ENCODE peak calls at places on chromosome 11, in five cellular contexts. S is Peyer's patch, I is fibroblast of mammary gland, F is dorsolateral prefrontal cortex, U is transverse colon. E is an unnamed sample.

GRCh38 chr11:45933846-45934579 is 11.6 kb downstream of the LARGE2 start:
- DNase-seq in I (no peak), F (no peak), S (no peak), U (no peak), E (no peak)

GRCh38 chr11:57566564-57567209 is 785 bp downstream of the UBE2L6 start:
- DNase-seq in U (no peak), S (no peak), I (peak), F (no peak), E (no peak)

GRCh38 chr11:58524232-58525036 is 16.5 kb upstream of the OR5B21 start:
- DNase-seq in I (peak), F (peak), S (peak), U (peak), E (no peak)

GRCh38 chr11:20598487-20598886 is 921 bp upstream of the SLC6A5 start:
- DNase-seq in S (no peak), I (no peak), U (no peak), F (no peak), E (no peak)

GRCh38 chr11:70816156-70816678 is 417.9 kb downstream of the CTTN start:
- DNase-seq in I (no peak), F (no peak), S (no peak), U (no peak), E (no peak)

GRCh38 chr11:10885703-10886363 is 28.0 kb upstream of the ZBED5 start:
- DNase-seq in U (no peak), S (no peak), F (no peak), I (peak), E (no peak)

GRCh38 chr11:121032546-121032945 is 8.6 kb downstream of the TBCEL start:
- DNase-seq in F (no peak), U (no peak), S (no peak), I (no peak), E (no peak)

GRCh38 chr11:125154380-125155099 is 10.0 kb upstream of the PKNOX2 start:
- DNase-seq in I (no peak), S (no peak), U (no peak), F (no peak), E (no peak)

GRCh38 chr11:70854891-70855556 is 397.4 kb downstream of the SHANK2 start:
- DNase-seq in F (no peak), U (no peak), S (no peak), I (no peak), E (no peak)

DNA sequence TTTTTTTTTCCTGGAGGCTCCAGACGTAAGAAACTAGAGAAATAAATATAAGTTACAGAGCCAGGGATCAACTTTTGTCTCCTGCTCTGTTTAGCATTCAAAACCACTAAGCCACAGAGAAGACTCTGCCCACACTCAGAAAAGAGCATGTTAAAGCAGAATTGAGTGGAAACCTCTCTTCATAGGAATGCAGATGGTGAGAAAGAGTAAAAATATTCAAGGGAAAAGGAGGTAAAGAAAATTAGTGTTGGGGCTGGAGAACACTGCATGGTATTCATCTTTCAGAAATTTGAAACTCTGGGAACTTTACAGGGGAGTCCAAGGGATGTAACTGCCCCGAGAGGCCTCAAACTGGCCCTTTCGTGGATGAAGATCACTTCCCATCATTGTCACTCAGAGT is 65.1 kb downstream of the CLMP start:
- DNase-seq in F (no peak), S (no peak), I (peak), U (no peak), E (no peak)
- H3K4me3 ChIP-seq in F (no peak), S (no peak), I (no peak), U (no peak), E (no peak)

DNA sequence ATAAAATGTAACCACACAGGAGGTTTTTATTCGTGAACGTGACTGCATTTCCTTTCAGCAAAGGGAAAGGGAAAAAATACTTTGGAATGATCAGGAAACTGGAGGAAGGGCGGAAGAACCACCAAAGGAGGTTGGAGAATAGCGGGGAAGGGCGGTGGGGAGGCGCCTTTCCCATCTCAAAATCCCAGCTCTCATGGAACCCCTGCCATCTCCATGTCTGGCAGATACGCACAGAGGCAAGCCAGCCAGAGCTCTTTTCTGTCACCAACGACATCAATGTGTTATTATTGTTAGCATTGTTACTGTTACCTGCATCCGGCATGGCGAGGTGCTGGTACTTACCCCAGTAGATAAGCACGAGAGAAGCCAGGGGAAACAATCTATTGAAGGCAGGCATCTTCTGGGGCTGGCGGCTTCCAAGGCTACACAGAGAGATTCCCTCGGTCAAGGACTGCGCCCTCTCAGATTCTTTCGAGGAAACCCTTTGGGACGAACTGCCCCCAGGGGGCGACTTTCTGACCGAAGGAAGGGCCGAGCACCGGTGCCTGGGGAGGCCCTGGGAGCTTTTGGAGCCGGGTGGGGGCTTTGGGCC is 923 bp downstream of the SCN3B start:
- DNase-seq in U (no peak), F (no peak), I (no peak), S (no peak), E (no peak)
- TF ChIP-seq CTCF in U (no peak), F (no peak), I (no peak), S (no peak), E (peak)

GRCh38 chr11:102322560-102322959 is 5.3 kb downstream of the BIRC3 start:
- DNase-seq in S (no peak), I (no peak), F (no peak), U (no peak), E (no peak)
- H3K4me3 ChIP-seq in S (no peak), I (no peak), F (no peak), U (no peak), E (peak)

GRCh38 chr11:130199792-130200191 is 40.2 kb downstream of the ST14 start:
- DNase-seq in S (no peak), F (no peak), U (no peak), I (no peak), E (no peak)
- TF ChIP-seq CTCF in S (no peak), F (no peak), U (no peak), I (no peak), E (no peak)

DNA sequence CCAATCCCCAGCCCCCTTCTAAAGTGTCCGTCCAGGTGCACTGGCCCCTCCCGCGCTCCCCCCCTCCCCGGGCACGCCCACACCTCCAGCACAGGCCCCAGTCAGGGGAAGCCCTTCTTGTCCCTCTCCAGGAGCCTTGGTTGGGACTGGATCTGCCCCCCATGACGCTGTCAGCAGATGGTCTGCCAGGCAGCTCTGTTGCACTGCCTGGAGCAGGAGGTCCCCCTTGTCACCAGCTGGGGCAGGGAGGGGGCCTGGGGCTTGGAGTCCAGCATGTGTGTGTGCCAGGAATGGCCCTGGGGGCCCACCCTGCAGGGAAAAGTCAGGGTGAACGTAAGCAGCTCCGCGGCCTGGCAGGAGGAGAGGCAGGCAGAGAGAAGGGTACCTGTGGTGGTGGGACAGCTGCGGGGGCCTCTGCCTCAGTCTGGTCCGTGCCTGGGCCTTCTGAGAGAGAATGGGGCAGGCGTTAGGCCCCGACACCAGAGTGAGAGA is 1.6 kb downstream of the IRF7 start:
- DNase-seq in S (no peak), U (peak), I (no peak), F (no peak), E (no peak)
- H3K4me3 ChIP-seq in S (no peak), U (peak), I (no peak), F (no peak), E (peak)

GRCh38 chr11:62506413-62506940 is 40.1 kb downstream of the AHNAK start:
- DNase-seq in S (no peak), U (no peak), F (no peak), I (no peak), E (no peak)

GRCh38 chr11:62507023-62507422 is 39.6 kb downstream of the AHNAK start:
- DNase-seq in S (no peak), F (no peak), I (no peak), U (no peak), E (no peak)

GRCh38 chr11:62505784-62506145 is 40.8 kb downstream of the AHNAK start:
- DNase-seq in S (no peak), U (no peak), F (no peak), I (no peak), E (no peak)

GRCh38 chr11:62505112-62505783 is 41.4 kb downstream of the AHNAK start:
- DNase-seq in F (no peak), S (no peak), U (peak), I (no peak), E (no peak)

DNA sequence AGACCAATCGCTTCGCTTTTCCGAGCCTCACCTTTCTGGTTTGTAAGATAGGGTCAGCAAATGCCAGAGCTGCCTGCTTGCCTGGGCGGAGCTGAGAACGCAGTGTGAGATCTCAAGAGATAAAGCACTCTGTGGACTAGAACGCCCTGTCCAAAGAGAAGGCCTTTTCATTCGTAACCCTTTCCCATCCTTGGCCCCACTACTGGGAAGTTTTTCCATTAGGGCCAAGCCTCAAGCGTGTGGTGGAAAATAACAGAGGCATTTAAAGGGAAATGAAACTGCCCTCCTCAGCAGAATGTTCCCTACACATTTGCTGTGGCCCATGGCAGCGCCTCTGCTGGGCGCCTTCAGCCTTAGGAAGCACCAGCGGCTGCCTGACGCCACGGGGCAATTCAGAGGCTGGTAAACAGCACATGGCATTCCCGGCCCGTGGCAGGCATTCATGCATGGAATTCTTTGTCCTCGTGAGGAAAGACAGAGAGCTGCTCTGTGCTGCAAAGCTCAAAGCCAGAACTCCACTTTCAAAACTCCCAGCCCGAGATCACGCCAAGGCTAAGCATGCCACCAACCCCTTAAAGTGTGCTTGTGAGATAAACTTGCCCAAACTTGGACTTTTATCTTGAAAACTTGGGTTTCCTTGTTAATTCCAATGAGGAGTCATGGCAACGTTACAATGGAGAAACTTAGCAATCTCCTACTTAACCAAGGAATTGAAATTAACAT is 38.1 kb downstream of the AHNAK start:
- DNase-seq in I (no peak), F (peak), S (peak), U (peak), E (no peak)
- TF ChIP-seq CTCF in I (peak), F (peak), S (no peak), U (peak), E (peak)

DNA sequence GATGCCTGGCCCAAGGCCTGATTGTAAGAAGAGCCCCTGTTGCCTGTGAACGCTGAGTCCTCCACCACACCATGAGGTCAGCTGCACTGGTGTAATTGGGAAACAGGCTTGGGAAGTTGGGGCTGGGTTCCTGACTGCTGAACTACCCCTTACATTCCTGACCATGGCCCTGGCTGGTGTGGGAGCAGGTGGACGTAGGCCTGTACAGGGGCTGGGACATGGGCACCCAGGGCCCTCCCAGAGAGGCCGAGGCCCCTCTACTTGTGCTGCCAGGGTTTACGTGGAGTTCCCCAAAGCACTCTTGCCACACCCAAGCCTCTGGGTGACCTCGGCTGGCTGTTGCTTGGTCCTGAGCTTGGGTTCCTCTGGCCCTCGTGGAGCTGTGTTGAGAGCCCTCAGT is 5.4 kb downstream of the RELT start:
- DNase-seq in I (no peak), F (no peak), S (no peak), U (no peak), E (no peak)
- H3K4me3 ChIP-seq in I (no peak), F (no peak), S (no peak), U (no peak), E (no peak)

DNA sequence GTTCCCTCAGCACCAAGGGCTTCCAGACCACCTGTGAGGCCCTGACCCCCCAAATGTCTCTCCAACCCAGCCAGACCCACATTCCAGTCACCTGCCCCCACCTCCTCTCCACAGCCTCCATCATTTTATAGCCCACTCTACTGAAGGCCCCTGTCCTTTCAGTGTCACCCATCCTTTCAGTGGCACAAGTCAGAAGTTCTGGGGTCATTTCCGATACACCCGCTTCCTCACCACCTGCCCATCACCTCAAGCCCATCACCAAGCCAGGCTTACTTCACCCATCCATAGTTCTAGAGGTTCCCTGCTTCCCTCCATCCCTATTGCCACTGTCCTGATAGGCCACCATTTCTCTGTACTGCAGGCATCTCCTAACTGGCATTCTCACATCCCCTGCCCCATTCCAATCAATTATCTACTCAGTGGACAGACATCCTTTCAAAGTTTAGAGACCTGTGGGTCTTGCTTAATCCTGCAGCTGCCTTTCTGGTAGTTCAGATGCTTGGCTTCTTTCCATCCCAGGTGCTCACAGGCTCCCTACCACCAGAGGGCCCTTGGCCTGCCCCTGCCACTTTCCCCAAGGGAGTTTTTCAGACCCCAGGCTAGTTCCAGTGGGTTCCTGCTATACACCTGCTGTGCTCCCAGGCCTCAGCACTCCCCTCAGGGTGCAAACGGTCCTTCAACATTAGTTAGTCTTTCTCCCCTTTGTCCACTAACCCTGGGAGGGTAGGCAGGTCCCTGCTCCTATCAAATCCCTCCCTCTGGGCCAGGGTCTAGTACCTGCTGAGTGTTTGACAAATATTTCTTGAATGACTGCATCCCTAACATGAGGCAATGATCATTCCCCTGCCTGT is 7.6 kb downstream of the KCNQ1OT1 start:
- DNase-seq in U (no peak), F (no peak), I (no peak), S (no peak), E (no peak)
- TF ChIP-seq CTCF in U (peak), F (no peak), I (no peak), S (no peak), E (peak)

DNA sequence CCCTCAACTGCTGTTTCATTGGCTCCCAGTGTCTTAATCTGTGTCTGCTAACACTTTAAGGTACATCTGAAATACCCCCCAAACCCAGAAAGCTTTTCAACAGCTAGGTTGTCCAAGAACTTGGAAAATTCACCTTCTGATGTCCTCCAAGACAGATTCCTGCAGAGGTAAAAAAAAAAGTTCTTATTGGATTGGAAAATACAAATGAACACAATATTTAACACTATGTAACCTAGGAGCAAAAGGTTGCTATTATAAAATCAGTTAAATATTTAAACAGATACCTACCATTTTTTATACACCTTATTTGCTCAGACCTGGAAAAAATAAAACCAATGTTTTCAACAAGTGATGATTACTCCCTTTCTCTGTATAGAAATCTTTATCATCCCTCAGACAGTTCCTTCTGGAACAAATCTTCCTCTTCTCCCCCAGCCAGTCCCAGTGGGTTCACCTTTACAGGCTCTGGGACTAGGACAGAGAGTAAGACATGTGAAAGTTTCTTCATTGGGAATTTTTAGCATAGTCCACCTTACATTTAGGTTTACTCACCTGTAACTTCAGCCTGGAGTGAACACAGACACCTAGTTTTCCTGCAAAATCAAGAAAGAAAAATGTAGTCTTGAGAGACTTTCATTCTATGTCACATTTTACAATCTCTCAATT is 13.3 kb upstream of the WDR74 start:
- DNase-seq in I (no peak), S (no peak), F (no peak), U (no peak), E (no peak)
- H3K4me3 ChIP-seq in I (peak), S (no peak), F (no peak), U (no peak), E (peak)